ENCODE peak calls at places on chromosomes 16 and 17, in seven cellular contexts. B is CD8-positive, alpha-beta memory T cell; T is body of pancreas; W is GM23338; L is iPS DF 6.9; C is heart left ventricle; E is prostate gland. S is an unnamed sample. For H3K36me3 and H3K4me1, the result is how much of the 10 kb centered on the place peaks cover.

GRCh38 chr17:37607637-37608368 is 1.4 kb downstream of the SYNRG start:
- DNase-seq in B (peak), T (no peak), W (no peak), L (no peak), C (no peak), E (no peak), S (no peak)

GRCh38 chr16:11768850-11769249 is 26.2 kb upstream of the TXNDC11 start:
- DNase-seq in B (no peak), T (no peak), W (no peak), L (no peak), C (no peak), E (no peak), S (no peak)

GRCh38 chr16:20385844-20386832 is 18.4 kb downstream of the PDILT start:
- DNase-seq in B (no peak), T (peak), W (peak), L (peak), C (peak), E (peak), S (peak)

GRCh38 chr17:82791532-82791931 is 39.7 kb downstream of the TBCD start:
- DNase-seq in B (no peak), T (no peak), W (no peak), L (no peak), C (no peak), E (no peak), S (no peak)

GRCh38 chr16:596736-597060 is 6.8 kb downstream of the RAB40C start:
- DNase-seq in B (no peak), T (no peak), W (no peak), L (no peak), C (no peak), E (no peak), S (no peak)

GRCh38 chr17:3988297-3989120 is 24.3 kb upstream of the ATP2A3 start:
- DNase-seq in B (no peak), T (no peak), W (no peak), L (no peak), C (no peak), E (no peak), S (no peak)

GRCh38 chr17:78278139-78278741 is 46.8 kb downstream of the TMEM235 start:
- DNase-seq in B (no peak), T (no peak), W (peak), L (no peak), C (no peak), E (no peak), S (no peak)

GRCh38 chr16:2082171-2082982 is 34.6 kb downstream of the TSC2 start:
- DNase-seq in B (no peak), T (peak), W (no peak), L (no peak), C (no peak), E (peak), S (peak)

GRCh38 chr17:55305321-55306087 is 40.7 kb downstream of the HLF start:
- DNase-seq in B (no peak), T (no peak), W (peak), L (no peak), C (no peak), E (no peak), S (no peak)

GRCh38 chr17:79777844-79778503 is at the start of gene CBX2:
- DNase-seq in B (peak), T (peak), W (peak), L (no peak), C (peak), E (peak), S (peak)

GRCh38 chr17:36127199-36127881 is 23.7 kb downstream of the CCL4 start:
- DNase-seq in B (no peak), T (no peak), W (no peak), L (no peak), C (no peak), E (no peak), S (no peak)

GRCh38 chr16:50684823-50685455 is 3.8 kb upstream of the SNX20 start:
- DNase-seq in B (no peak), T (peak), W (no peak), L (no peak), C (no peak), E (no peak), S (no peak)

GRCh38 chr16:52518884-52519283 is 28.1 kb downstream of the TOX3 start:
- DNase-seq in B (no peak), T (no peak), W (no peak), L (no peak), C (no peak), E (no peak), S (no peak)

GRCh38 chr17:61872099-61872498 is 8.8 kb upstream of the BRIP1 start:
- DNase-seq in B (no peak), T (no peak), W (no peak), L (no peak), C (no peak), E (no peak), S (no peak)
- H3K36me3 ChIP-seq in B (under half), T (under half), W (under half), L (under half), C (half or more), E (under half), S (under half)

DNA sequence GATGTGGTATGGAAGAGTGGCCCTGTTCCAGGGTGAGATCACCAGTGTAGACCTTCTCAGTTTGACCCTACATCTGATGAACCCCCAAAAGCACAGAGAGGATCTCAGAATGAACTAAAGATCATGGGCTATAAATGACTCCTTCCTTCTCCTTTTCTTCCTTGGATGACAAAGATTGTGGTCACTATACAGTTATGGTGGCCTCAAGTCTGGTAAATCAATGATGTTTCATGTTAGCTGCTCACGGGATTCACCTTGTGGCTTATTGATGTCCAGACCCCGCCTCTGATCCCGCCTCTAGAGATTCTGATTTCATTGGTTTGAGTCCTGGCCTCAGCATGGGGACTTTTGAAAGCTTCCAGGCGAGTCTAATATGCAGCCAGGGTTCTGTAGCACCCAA is 112.2 kb downstream of the PITPNC1 start:
- DNase-seq in B (no peak), T (no peak), W (no peak), L (no peak), C (no peak), E (no peak), S (no peak)
- H3K4me1 ChIP-seq in B (half or more), T (under half), W (under half), L (under half), C (under half), E (under half), S (under half)

GRCh38 chr16:89864421-89864820 is 9.0 kb upstream of the TCF25 start:
- DNase-seq in B (no peak), T (no peak), W (no peak), L (no peak), C (no peak), E (no peak), S (no peak)

GRCh38 chr16:89860747-89861304 is 12.6 kb upstream of the TCF25 start:
- DNase-seq in B (peak), T (peak), W (peak), L (no peak), C (peak), E (peak), S (no peak)

GRCh38 chr16:89861648-89862047 is 11.7 kb upstream of the TCF25 start:
- DNase-seq in B (no peak), T (no peak), W (no peak), L (no peak), C (no peak), E (no peak), S (no peak)

GRCh38 chr16:89862732-89863131 is 10.7 kb upstream of the TCF25 start:
- DNase-seq in B (no peak), T (no peak), W (no peak), L (no peak), C (no peak), E (no peak), S (no peak)

GRCh38 chr16:89863741-89864391 is 9.5 kb upstream of the TCF25 start:
- DNase-seq in B (peak), T (peak), W (no peak), L (no peak), C (peak), E (no peak), S (no peak)
- H3K27ac ChIP-seq in B (peak), T (peak), W (no peak), L (no peak), C (peak), E (peak), S (peak)

GRCh38 chr16:76976101-76976500 is 214.9 kb upstream of the MON1B start:
- DNase-seq in B (no peak), T (no peak), W (no peak), L (no peak), C (no peak), E (no peak), S (no peak)
- H3K36me3 ChIP-seq in B (under half), T (under half), W (under half), L (under half), C (under half), E (under half), S (under half)

GRCh38 chr17:68711858-68712257 is 110.7 kb upstream of the FAM20A start:
- DNase-seq in B (no peak), T (no peak), W (no peak), L (no peak), C (no peak), E (no peak), S (no peak)
- H3K4me1 ChIP-seq in B (under half), T (under half), W (under half), L (under half), C (under half), E (under half), S (under half)

S was measured in sigmoid colon.